ENCODE peak calls at places on chromosomes 13 and 19, in five cellular contexts. O is SK-N-SH, X is cardiac muscle cell, P is body of pancreas, G is uterus. Y is an unnamed sample.

GRCh38 chr19:44725251-44725650 is 23.3 kb upstream of the BCL3 start:
- DNase-seq in G (peak; percentile 18), O (no peak), X (no peak), P (peak; percentile 90), Y (no peak)

GRCh38 chr13:51659276-51660127 is 75.2 kb downstream of the WDFY2 start:
- DNase-seq in G (no peak), O (no peak), P (no peak), X (peak; percentile 21), Y (no peak)

GRCh38 chr13:88526853-88527215 is 855.7 kb downstream of the SLITRK5 start:
- DNase-seq in P (no peak), X (no peak), G (no peak), O (no peak), Y (no peak)

GRCh38 chr13:49935171-49936084 is 712 bp downstream of the SPRYD7 start:
- DNase-seq in P (peak; percentile 37), X (peak; percentile 67), O (no peak), G (no peak), Y (peak; percentile 67)

GRCh38 chr13:106352850-106353249 is 182.6 kb downstream of the EFNB2 start:
- DNase-seq in X (no peak), P (no peak), G (no peak), O (no peak), Y (no peak)

GRCh38 chr13:99987180-99988047 is 5.8 kb downstream of the ZIC2 start:
- DNase-seq in O (peak; percentile 32), G (no peak), P (no peak), X (no peak), Y (no peak)

GRCh38 chr19:51803965-51804364 is 9.0 kb downstream of the FPR3 start:
- DNase-seq in O (no peak), P (no peak), X (peak; percentile 55), G (no peak), Y (no peak)

GRCh38 chr13:23547000-23547590 is 23.1 kb upstream of the TNFRSF19 start:
- DNase-seq in X (peak; percentile 67), P (no peak), G (peak; percentile 40), O (no peak), Y (no peak)

GRCh38 chr13:22114630-22115311 is 443.9 kb downstream of the FGF9 start:
- DNase-seq in X (peak; percentile 0), O (no peak), P (peak; percentile 25), G (no peak), Y (no peak)

GRCh38 chr13:73000027-73000674 is 58.7 kb upstream of the KLF5 start:
- DNase-seq in O (no peak), G (no peak), X (peak; percentile 52), P (no peak), Y (no peak)

GRCh38 chr13:80630685-80631121 is 289.8 kb upstream of the SPRY2 start:
- DNase-seq in G (no peak), O (no peak), P (no peak), X (peak; percentile 97), Y (no peak)

GRCh38 chr13:40589285-40590109 is 76.9 kb downstream of the FOXO1 start:
- DNase-seq in P (peak; percentile 44), O (no peak), G (no peak), X (peak; percentile 72), Y (peak; percentile 74)

GRCh38 chr19:18062043-18062442 is 24.7 kb downstream of the IL12RB1 start:
- DNase-seq in O (no peak), X (no peak), G (no peak), P (no peak), Y (no peak)

GRCh38 chr13:36131931-36132297 is 732 bp upstream of the DCLK1 start:
- DNase-seq in O (no peak), P (peak; percentile 47), G (peak; percentile 64), X (peak; percentile 61), Y (peak; percentile 11)

GRCh38 chr13:98998831-98999634 is 21.2 kb upstream of the DOCK9 start:
- DNase-seq in X (no peak), G (peak; percentile 29), O (no peak), P (no peak), Y (no peak)

GRCh38 chr19:21082011-21082975 is at the start of gene ZNF714:
- DNase-seq in O (peak; percentile 83), P (peak; percentile 94), X (peak; percentile 94), G (peak; percentile 81), Y (peak; percentile 71)

GRCh38 chr13:28336193-28336657 is 158.7 kb downstream of the FLT1 start:
- DNase-seq in G (peak; percentile 21), O (no peak), P (no peak), X (no peak), Y (no peak)

GRCh38 chr19:21698215-21698614 is 69.2 kb downstream of the ZNF100 start:
- DNase-seq in P (peak; percentile 46), O (peak; percentile 47), G (no peak), X (peak; percentile 24), Y (no peak)

GRCh38 chr19:12794196-12794921 is 3.1 kb downstream of the JUNB start:
- DNase-seq in P (no peak), G (no peak), X (peak; percentile 60), O (no peak), Y (no peak)

GRCh38 chr19:4556574-4557185 is 2.8 kb downstream of the SEMA6B start:
- DNase-seq in X (peak; percentile 28), G (no peak), O (peak; percentile 98), P (no peak), Y (no peak)

GRCh38 chr19:33766623-33767022 is 30.0 kb upstream of the KCTD15 start:
- DNase-seq in G (no peak), X (no peak), P (no peak), O (no peak), Y (no peak)

GRCh38 chr13:100627142-100627541 is 38.6 kb upstream of the GGACT start:
- DNase-seq in O (no peak), P (no peak), G (no peak), X (no peak), Y (no peak)

GRCh38 chr13:105135852-105136251 is 1399.6 kb downstream of the EFNB2 start:
- DNase-seq in O (peak; percentile 43), X (peak; percentile 6), G (no peak), P (no peak), Y (no peak)

GRCh38 chr13:52850396-52851152 is 2.1 kb upstream of the PCDH8 start:
- DNase-seq in P (peak; percentile 72), G (peak; percentile 56), O (peak; percentile 71), X (peak; percentile 79), Y (peak; percentile 73)

GRCh38 chr19:1249298-1249989 is 1.1 kb downstream of the MIDN start:
- DNase-seq in P (peak; percentile 97), G (peak; percentile 95), X (peak; percentile 98), O (peak; percentile 92), Y (peak; percentile 98)

GRCh38 chr19:44745386-44745831 is 3.1 kb upstream of the BCL3 start:
- DNase-seq in P (peak; percentile 64), G (peak; percentile 85), X (peak; percentile 92), O (no peak), Y (peak; percentile 81)

GRCh38 chr13:113491418-113491883 is 940 bp upstream of the DCUN1D2 start:
- DNase-seq in X (peak; percentile 23), O (peak; percentile 78), G (peak; percentile 42), P (peak; percentile 45), Y (no peak)

GRCh38 chr19:12261554-12261953 is 33.1 kb downstream of the ZNF44 start:
- DNase-seq in O (no peak), X (no peak), P (no peak), G (no peak), Y (no peak)

GRCh38 chr19:3365447-3366103 is 808 bp upstream of the NFIC start:
- DNase-seq in G (peak; percentile 73), X (peak; percentile 76), P (peak; percentile 82), O (peak; percentile 82), Y (peak; percentile 90)

DNA sequence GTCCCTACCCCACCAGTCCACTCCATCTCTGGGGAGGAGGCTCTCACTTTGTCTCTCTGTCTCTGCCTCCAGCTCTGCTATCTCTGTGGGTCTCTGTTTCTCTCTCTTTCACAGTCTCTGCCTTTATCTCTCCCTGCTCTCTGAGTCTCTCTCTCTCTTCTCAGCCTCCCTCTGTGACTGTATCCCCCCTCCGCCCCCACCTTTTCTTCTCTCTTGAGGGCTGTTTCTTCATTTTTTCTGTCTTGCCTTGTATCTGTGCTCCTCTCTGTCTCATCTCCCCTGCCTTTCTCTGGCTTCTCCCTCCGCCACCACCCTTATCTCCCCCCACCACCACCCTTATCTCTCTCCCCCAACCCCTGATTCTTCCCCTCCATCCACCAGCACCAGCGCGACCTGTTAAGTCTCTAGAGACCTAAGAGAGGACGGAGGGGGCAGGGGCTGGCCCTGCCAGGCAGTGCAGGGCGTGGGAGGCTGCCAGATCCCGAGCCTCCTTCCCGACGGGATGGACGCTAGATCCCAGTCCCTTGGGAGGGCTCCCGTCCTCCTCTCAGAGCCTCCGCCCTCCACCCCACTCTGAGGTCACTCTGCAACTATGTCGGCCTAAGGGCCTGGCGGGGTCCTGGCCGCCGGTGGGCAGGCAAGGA is 1.0 kb downstream of the AXL start:
- DNase-seq in X (peak; percentile 50), P (peak; percentile 14), O (no peak), G (peak; percentile 66), Y (no peak)
- H3K4me1 ChIP-seq in X (peaks cover 4% of the 10 kb centered on the region), P (peaks cover 10% of the 10 kb centered on the region), O (peaks cover 13% of the 10 kb centered on the region), G (peaks cover 2% of the 10 kb centered on the region), Y (no peaks in the 10 kb centered on the region)

GRCh38 chr13:44230736-44231135 is 142.9 kb upstream of the SERP2 start:
- DNase-seq in O (no peak), G (no peak), P (no peak), X (peak; percentile 15), Y (no peak)

GRCh38 chr13:44231786-44232516 is 141.7 kb upstream of the SERP2 start:
- DNase-seq in P (peak; percentile 91), G (peak; percentile 69), X (peak; percentile 87), O (no peak), Y (no peak)

GRCh38 chr13:44232729-44233128 is 140.9 kb upstream of the SERP2 start:
- DNase-seq in P (no peak), X (no peak), O (no peak), G (no peak), Y (no peak)

GRCh38 chr13:44230071-44230470 is 143.6 kb upstream of the SERP2 start:
- DNase-seq in P (no peak), G (no peak), X (no peak), O (no peak), Y (no peak)

GRCh38 chr13:44229371-44230030 is 144.1 kb upstream of the SERP2 start:
- DNase-seq in G (no peak), X (no peak), O (no peak), P (no peak), Y (no peak)
- H3K4me1 ChIP-seq in G (no peaks in the 10 kb centered on the region), X (peaks cover 7% of the 10 kb centered on the region), O (no peaks in the 10 kb centered on the region), P (peaks cover 22% of the 10 kb centered on the region), Y (peaks cover 17% of the 10 kb centered on the region)

DNA sequence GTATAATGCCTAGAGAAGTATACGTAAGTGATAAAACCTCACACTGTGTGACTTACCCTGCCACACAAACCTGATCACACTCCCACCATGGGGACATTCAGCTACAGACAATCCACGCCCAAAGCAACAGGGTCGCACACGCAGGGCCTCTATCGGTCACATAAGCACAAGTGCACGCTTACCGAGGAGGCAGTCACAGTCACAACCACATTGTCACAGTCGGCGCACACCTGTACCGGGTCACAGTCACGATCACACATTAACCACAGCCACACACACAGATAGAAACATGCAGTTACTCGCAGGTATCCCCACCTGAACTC is 584 bp downstream of the ZNF566 start:
- DNase-seq in G (no peak), P (peak; percentile 30), X (no peak), O (peak; percentile 59), Y (no peak)
- H3K4me1 ChIP-seq in G (no peaks in the 10 kb centered on the region), P (peaks cover 5% of the 10 kb centered on the region), X (no peaks in the 10 kb centered on the region), O (no peaks in the 10 kb centered on the region), Y (peaks cover 5% of the 10 kb centered on the region)

DNA sequence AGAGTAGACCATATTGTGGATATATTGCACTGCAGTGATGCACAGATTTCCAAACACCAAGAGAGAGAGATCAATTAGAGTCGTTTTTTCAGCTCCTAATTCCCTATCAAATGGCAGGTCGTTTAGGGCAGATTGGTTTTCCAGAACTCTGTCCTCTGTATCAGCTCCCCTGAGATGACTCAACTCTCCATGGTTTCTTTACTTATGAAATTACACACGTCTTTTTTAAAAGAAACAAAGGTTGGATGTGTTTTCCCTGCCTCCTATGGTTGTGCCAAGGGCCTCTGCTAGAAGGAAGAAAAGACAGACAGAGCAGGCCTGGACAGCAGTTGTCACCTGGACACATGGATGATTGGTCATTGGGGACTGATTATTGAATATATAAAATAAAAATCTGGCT is 478.1 kb upstream of the NBEA start:
- DNase-seq in G (no peak), X (peak; percentile 15), O (no peak), P (no peak), Y (no peak)
- H3K4me1 ChIP-seq in G (no peaks in the 10 kb centered on the region), X (no peaks in the 10 kb centered on the region), O (no peaks in the 10 kb centered on the region), P (peaks cover 2% of the 10 kb centered on the region), Y (peaks cover 3% of the 10 kb centered on the region)